ENCODE peak calls at places on chromosomes 2 and 18, in six cellular contexts. B is cardiac muscle cell; T is CD4-positive, alpha-beta T cell; L is upper lobe of left lung; K is psoas muscle; M is HCT116. G is an unnamed sample.

GRCh38 chr2:232288489-232288888 is 90.1 kb upstream of the ALPP start:
- DNase-seq in B (no peak), T (no peak), L (no peak), K (no peak), M (no peak), G (no peak)

GRCh38 chr2:232530626-232531260 is 4.8 kb downstream of the CHRND start:
- DNase-seq in B (no peak), T (no peak), L (no peak), K (peak), M (no peak), G (no peak)

GRCh38 chr2:197248001-197248401 is 62.6 kb downstream of the ANKRD44 start:
- DNase-seq in B (no peak), T (no peak), L (no peak), K (no peak), M (no peak), G (no peak)

GRCh38 chr2:180722551-180723239 is 257.7 kb upstream of the UBE2E3 start:
- DNase-seq in B (no peak), T (no peak), L (no peak), K (no peak), M (no peak), G (no peak)

GRCh38 chr2:96771792-96772618 is 11.3 kb downstream of the CNNM4 start:
- DNase-seq in B (no peak), T (no peak), L (no peak), K (no peak), M (no peak), G (no peak)

GRCh38 chr2:48230834-48231233 is 299.1 kb upstream of the STON1 start:
- DNase-seq in B (no peak), T (no peak), L (no peak), K (no peak), M (no peak), G (no peak)

GRCh38 chr2:235218486-235218907 is 266.7 kb downstream of the SH3BP4 start:
- DNase-seq in B (no peak), T (no peak), L (no peak), K (no peak), M (no peak), G (no peak)

GRCh38 chr2:129056959-129057317 is 738.3 kb upstream of the HS6ST1 start:
- DNase-seq in B (no peak), T (no peak), L (no peak), K (no peak), M (no peak), G (no peak)

GRCh38 chr2:231270221-231271114 is 72.0 kb downstream of the ARMC9 start:
- DNase-seq in B (no peak), T (no peak), L (no peak), K (no peak), M (no peak), G (no peak)

GRCh38 chr2:236894791-236895190 is 190.9 kb upstream of the COPS8 start:
- DNase-seq in B (no peak), T (no peak), L (no peak), K (no peak), M (no peak), G (no peak)

GRCh38 chr18:8747440-8747937 is 42.1 kb downstream of the MTCL1 start:
- DNase-seq in B (no peak), T (no peak), L (no peak), K (no peak), M (no peak), G (no peak)

GRCh38 chr18:39840406-39840805 is 2114.6 kb upstream of the PIK3C3 start:
- DNase-seq in B (no peak), T (no peak), L (no peak), K (no peak), M (no peak), G (no peak)

GRCh38 chr2:122388208-122388607 is 632.8 kb downstream of the TSN start:
- DNase-seq in B (no peak), T (no peak), L (no peak), K (no peak), M (no peak), G (no peak)

GRCh38 chr2:51919395-51919794 is 887.5 kb upstream of the NRXN1 start:
- DNase-seq in B (no peak), T (no peak), L (no peak), K (no peak), M (no peak), G (no peak)

GRCh38 chr2:501130-501529 is 176.1 kb downstream of the TMEM18 start:
- DNase-seq in B (no peak), T (no peak), L (no peak), K (no peak), M (peak), G (no peak)

GRCh38 chr18:51160646-51161045 is 36.8 kb downstream of the MEX3C start:
- DNase-seq in B (no peak), T (no peak), L (no peak), K (no peak), M (no peak), G (no peak)

GRCh38 chr2:170202437-170202836 is 24.5 kb downstream of the MYO3B start:
- DNase-seq in B (no peak), T (no peak), L (no peak), K (no peak), M (no peak), G (no peak)

GRCh38 chr2:144648837-144649485 is 129.0 kb upstream of the ZEB2 start:
- DNase-seq in B (no peak), T (no peak), L (no peak), K (no peak), M (no peak), G (no peak)

GRCh38 chr18:9897129-9897528 is 11.4 kb downstream of the TXNDC2 start:
- DNase-seq in B (no peak), T (no peak), L (no peak), K (no peak), M (no peak), G (no peak)

GRCh38 chr18:61901334-61901986 is 8.7 kb upstream of the RNF152 start:
- DNase-seq in B (peak), T (no peak), L (no peak), K (no peak), M (peak), G (peak)

GRCh38 chr2:202797944-202798343 is 73.6 kb downstream of the ICA1L start:
- DNase-seq in B (no peak), T (no peak), L (no peak), K (no peak), M (no peak), G (no peak)

GRCh38 chr2:116491292-116491691 is 1323.2 kb upstream of the DDX18 start:
- DNase-seq in B (no peak), T (no peak), L (no peak), K (no peak), M (no peak), G (no peak)

GRCh38 chr2:119240311-119241204 is 16.9 kb downstream of the STEAP3 start:
- DNase-seq in B (peak), T (no peak), L (peak), K (peak), M (peak), G (no peak)

GRCh38 chr2:102141011-102141914 is 1.3 kb upstream of the IL1R1 start:
- DNase-seq in B (no peak), T (no peak), L (peak), K (no peak), M (no peak), G (no peak)

GRCh38 chr18:8767356-8767755 is 62.0 kb downstream of the MTCL1 start:
- DNase-seq in B (no peak), T (no peak), L (no peak), K (no peak), M (no peak), G (no peak)

GRCh38 chr2:40332096-40332826 is 119.6 kb downstream of the SLC8A1 start:
- DNase-seq in B (no peak), T (no peak), L (no peak), K (no peak), M (no peak), G (no peak)

GRCh38 chr18:76824754-76825153 is 2.4 kb downstream of the ZNF236 start:
- DNase-seq in B (no peak), T (no peak), L (no peak), K (no peak), M (no peak), G (no peak)

GRCh38 chr2:69157441-69157840 is 144.5 kb downstream of the ANTXR1 start:
- DNase-seq in B (no peak), T (no peak), L (no peak), K (no peak), M (no peak), G (no peak)

GRCh38 chr2:124877065-124877671 is 852.1 kb downstream of the CNTNAP5 start:
- DNase-seq in B (no peak), T (no peak), L (no peak), K (no peak), M (no peak), G (no peak)

GRCh38 chr2:233462202-233462785 is 104.3 kb downstream of the USP40 start:
- DNase-seq in B (no peak), T (no peak), L (peak), K (peak), M (no peak), G (no peak)

GRCh38 chr2:111139637-111140317 is 19.1 kb downstream of the BCL2L11 start:
- DNase-seq in B (no peak), T (no peak), L (no peak), K (peak), M (no peak), G (no peak)

DNA sequence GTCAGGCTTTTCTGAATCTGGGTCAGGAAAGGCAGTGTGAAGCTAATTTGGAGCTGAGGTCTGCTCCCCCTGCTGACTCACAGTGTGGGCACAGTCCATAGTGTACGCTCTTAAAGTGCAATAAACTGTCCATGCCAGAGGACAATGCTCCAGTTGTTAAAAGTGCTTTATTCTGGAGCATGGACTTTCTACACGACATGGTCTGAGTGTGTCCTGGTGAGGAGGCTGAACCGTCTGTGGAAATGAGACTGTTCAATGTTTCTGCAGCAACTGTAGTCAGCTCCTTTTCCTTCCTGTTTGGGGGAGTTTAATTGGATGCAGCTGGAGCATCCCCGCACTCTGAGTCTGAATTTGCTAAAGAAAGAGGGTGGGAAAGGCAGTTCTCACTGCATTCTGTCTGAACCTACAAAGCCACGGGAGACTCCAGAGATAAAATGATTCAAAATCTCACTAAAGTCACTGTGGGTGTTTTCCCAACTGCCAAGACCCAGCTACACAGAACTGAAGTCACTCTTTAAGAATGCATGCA is 110.2 kb upstream of the TRIB2 start:
- DNase-seq in B (peak), T (no peak), L (no peak), K (no peak), M (no peak), G (no peak)
- TF ChIP-seq CTCF in B (peak), T (no peak), L (no peak), K (no peak), M (no peak), G (no peak)

GRCh38 chr2:241598487-241598886 is 38.5 kb downstream of the THAP4 start:
- DNase-seq in B (no peak), T (no peak), L (no peak), K (no peak), M (peak), G (no peak)
- TF ChIP-seq CTCF in B (no peak), T (no peak), L (peak), K (peak), M (peak), G (no peak)

DNA sequence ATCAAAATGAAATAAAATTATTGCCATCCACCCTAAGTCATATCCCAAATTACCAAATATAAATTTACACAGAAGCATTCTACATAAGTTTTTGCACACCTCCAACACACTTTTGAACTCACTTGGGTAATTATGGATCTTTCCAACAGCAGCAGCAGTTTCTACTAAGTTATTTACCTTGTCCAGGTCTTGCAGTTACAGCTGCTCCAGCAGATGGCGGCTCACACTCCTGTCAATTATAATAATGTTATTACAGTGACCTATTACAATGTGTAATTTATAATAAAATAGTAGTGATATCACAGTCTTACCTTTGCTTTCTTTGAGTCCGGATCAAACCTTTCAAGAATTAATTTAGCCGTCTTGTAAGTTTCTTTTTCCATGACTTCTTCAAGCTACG is 37.9 kb downstream of the LNPK start:
- DNase-seq in B (no peak), T (no peak), L (no peak), K (no peak), M (peak), G (no peak)
- TF ChIP-seq CTCF in B (no peak), T (no peak), L (no peak), K (no peak), M (peak), G (no peak)

GRCh38 chr18:47949197-47949596 is 18.7 kb upstream of the SMAD2 start:
- DNase-seq in B (no peak), T (no peak), L (no peak), K (no peak), M (no peak), G (no peak)

DNA sequence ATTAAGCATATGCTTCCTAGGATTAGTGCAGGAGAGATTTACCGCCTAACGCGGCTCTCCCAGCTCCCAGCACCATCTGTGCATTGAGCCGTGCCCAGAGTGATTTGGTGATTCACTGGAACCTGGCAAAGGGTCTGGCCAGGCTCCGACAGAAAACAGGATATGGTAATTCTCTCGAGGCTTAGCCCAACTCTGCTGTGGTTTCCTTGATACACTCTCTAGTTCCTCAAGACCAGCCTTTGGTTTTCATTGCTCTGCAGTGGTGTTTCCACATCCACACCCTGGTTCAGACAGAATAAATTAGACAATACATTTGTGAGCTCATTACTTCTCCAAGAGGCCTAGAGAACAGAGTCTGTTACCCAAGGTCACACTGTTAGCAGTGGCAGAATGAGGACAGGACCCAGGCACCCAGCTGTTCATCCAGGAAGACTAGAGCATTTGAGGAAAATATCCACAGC is 23.0 kb upstream of the SMAD2 start:
- DNase-seq in B (no peak), T (no peak), L (no peak), K (peak), M (no peak), G (peak)
- TF ChIP-seq CTCF in B (no peak), T (no peak), L (no peak), K (no peak), M (no peak), G (no peak)

DNA sequence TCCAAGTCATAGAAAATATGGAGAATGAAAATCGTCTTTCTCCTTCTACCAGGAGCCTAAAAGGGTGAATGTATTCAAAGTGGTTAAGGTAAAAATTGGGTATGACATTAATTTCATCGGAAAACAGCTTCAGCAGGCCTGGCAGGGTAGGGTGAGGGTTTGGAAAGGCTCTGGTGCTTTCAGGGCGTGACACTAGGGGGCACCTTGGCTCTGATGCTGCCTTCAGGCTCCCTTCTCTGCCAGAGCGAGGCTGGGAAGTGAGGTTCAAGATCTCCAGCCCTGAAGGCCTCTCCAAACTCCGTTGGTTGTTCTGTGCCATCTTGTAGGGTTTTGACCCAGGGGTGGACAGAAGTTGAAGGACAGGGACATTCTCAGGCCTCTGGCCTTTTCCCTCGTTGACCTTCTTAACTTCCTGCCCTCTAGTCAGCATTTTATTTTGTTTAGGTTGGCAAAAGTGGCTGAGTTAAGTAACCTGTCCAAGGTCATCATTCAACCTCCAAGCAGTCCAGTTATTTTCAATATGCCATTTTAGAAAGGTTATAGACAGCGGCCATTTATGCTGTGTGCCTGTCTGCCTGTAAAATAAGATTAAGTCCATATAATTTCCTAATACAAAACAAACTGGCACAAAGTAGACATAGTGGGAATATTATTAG is 40.3 kb downstream of the EML6 start:
- DNase-seq in B (no peak), T (no peak), L (no peak), K (no peak), M (no peak), G (no peak)
- TF ChIP-seq CTCF in B (peak), T (no peak), L (no peak), K (no peak), M (peak), G (no peak)

GRCh38 chr18:46950064-46950656 is 32.8 kb downstream of the KATNAL2 start:
- DNase-seq in B (peak), T (no peak), L (no peak), K (no peak), M (no peak), G (no peak)
- TF ChIP-seq CTCF in B (peak), T (peak), L (no peak), K (peak), M (peak), G (peak)

GRCh38 chr2:15159206-15159605 is 401.9 kb downstream of the NBAS start:
- DNase-seq in B (no peak), T (no peak), L (no peak), K (no peak), M (no peak), G (no peak)

GRCh38 chr2:15160602-15161001 is 400.5 kb downstream of the NBAS start:
- DNase-seq in B (no peak), T (no peak), L (peak), K (no peak), M (no peak), G (no peak)

GRCh38 chr2:15160201-15160600 is 400.9 kb downstream of the NBAS start:
- DNase-seq in B (no peak), T (no peak), L (no peak), K (no peak), M (no peak), G (no peak)

GRCh38 chr2:15158532-15158931 is 402.6 kb downstream of the NBAS start:
- DNase-seq in B (no peak), T (no peak), L (no peak), K (no peak), M (no peak), G (no peak)

GRCh38 chr2:15159751-15160177 is 401.4 kb downstream of the NBAS start:
- DNase-seq in B (peak), T (no peak), L (no peak), K (no peak), M (peak), G (no peak)
- TF ChIP-seq CTCF in B (peak), T (peak), L (peak), K (peak), M (peak), G (no peak)

DNA sequence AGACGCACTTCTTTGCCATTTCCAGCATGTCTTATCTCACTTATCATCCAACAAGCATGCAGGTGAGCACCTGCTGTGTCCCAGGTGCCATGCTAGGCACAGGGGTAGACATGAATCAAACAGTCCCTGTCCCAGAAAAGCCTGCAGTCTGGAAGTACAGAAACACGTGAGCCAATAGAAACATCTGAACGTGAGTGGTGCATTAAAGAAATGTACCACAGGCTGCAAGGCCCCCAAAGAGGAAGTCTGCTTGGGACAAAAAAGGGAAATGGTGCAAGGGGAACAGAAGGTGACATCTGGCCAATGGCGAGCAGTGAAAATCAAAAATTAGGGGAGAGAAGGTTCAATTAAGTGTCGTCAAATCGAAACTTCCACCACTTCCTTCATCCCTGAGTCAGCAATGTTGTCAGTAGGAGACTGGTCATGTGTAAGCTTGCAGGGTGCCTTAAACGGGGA is 17.6 kb upstream of the TMEM247 start:
- DNase-seq in B (no peak), T (no peak), L (no peak), K (no peak), M (no peak), G (no peak)
- TF ChIP-seq CTCF in B (no peak), T (peak), L (no peak), K (no peak), M (no peak), G (peak)